ENCODE peak calls at places on chromosome 22, in nine cellular contexts. A is neural progenitor cell, N is trophoblast cell, B is OCI-LY7, E is HAP-1, R is Caco-2, P is BE2C, X is heart left ventricle, Q is kidney. J is an unnamed sample. For H3K9me3, the result is how much of the 10 kb centered on the place peaks cover.

GRCh38 chr22:46443850-46444389 is 93.5 kb downstream of the CELSR1 start:
- DNase-seq in A (peak), N (no peak), B (no peak), E (peak), R (no peak), P (no peak), X (no peak), Q (no peak), J (no peak)

GRCh38 chr22:37483594-37484114 is 2.5 kb downstream of the MFNG start:
- DNase-seq in A (no peak), N (no peak), B (no peak), E (no peak), R (no peak), P (no peak), X (no peak), Q (no peak), J (no peak)

GRCh38 chr22:37173709-37174108 is 14.3 kb downstream of the C1QTNF6 start:
- DNase-seq in A (no peak), N (peak), B (no peak), E (no peak), R (peak), P (no peak), X (peak), Q (no peak), J (no peak)

GRCh38 chr22:21826204-21826603 is 41.2 kb downstream of the MAPK1 start:
- DNase-seq in A (no peak), N (no peak), B (no peak), E (no peak), R (no peak), P (no peak), X (no peak), Q (no peak), J (no peak)

GRCh38 chr22:27984001-27984695 is 65.1 kb upstream of the PITPNB start:
- DNase-seq in A (no peak), N (no peak), B (no peak), E (no peak), R (no peak), P (no peak), X (no peak), Q (no peak), J (no peak)

GRCh38 chr22:43275545-43275981 is 67.6 kb downstream of the SCUBE1 start:
- DNase-seq in A (peak), N (peak), B (no peak), E (no peak), R (no peak), P (no peak), X (no peak), Q (no peak), J (no peak)

GRCh38 chr22:37741312-37741795 is 44.5 kb downstream of the TRIOBP start:
- DNase-seq in A (peak), N (peak), B (no peak), E (no peak), R (peak), P (peak), X (peak), Q (peak), J (peak)

GRCh38 chr22:41446057-41446501 is 522 bp downstream of the TOB2 start:
- DNase-seq in A (peak), N (no peak), B (no peak), E (no peak), R (no peak), P (peak), X (no peak), Q (peak), J (no peak)

GRCh38 chr22:50733521-50734342 is 4.3 kb upstream of the ACR start:
- DNase-seq in A (peak), N (no peak), B (no peak), E (no peak), R (peak), P (peak), X (no peak), Q (peak), J (no peak)

GRCh38 chr22:17910561-17911311 is 113.6 kb downstream of the MICAL3 start:
- DNase-seq in A (peak), N (peak), B (no peak), E (no peak), R (no peak), P (peak), X (peak), Q (peak), J (no peak)

GRCh38 chr22:32987081-32987631 is 71.0 kb downstream of the SYN3 start:
- DNase-seq in A (peak), N (peak), B (no peak), E (peak), R (no peak), P (no peak), X (no peak), Q (no peak), J (no peak)

GRCh38 chr22:41619979-41620645 is 731 bp downstream of the DESI1 start:
- DNase-seq in A (peak), N (peak), B (peak), E (peak), R (peak), P (peak), X (peak), Q (peak), J (peak)

GRCh38 chr22:43277987-43278601 is 65.1 kb downstream of the SCUBE1 start:
- DNase-seq in A (no peak), N (no peak), B (no peak), E (no peak), R (no peak), P (no peak), X (no peak), Q (no peak), J (peak)

GRCh38 chr22:23539135-23539838 is 40.8 kb downstream of the IGLL1 start:
- DNase-seq in A (peak), N (peak), B (peak), E (peak), R (peak), P (peak), X (peak), Q (peak), J (peak)

GRCh38 chr22:37681556-37682049 is 4.5 kb upstream of the NOL12 start:
- DNase-seq in A (peak), N (peak), B (peak), E (peak), R (peak), P (peak), X (peak), Q (peak), J (peak)

GRCh38 chr22:37276771-37277170 is 5.5 kb upstream of the CYTH4 start:
- DNase-seq in A (no peak), N (no peak), B (no peak), E (no peak), R (no peak), P (no peak), X (peak), Q (peak), J (no peak)

GRCh38 chr22:44211946-44212930 is 31.5 kb downstream of the PARVG start:
- DNase-seq in A (no peak), N (no peak), B (no peak), E (no peak), R (no peak), P (no peak), X (no peak), Q (no peak), J (no peak)

GRCh38 chr22:43039800-43040199 is 24.9 kb upstream of the PACSIN2 start:
- DNase-seq in A (no peak), N (peak), B (no peak), E (no peak), R (no peak), P (no peak), X (no peak), Q (no peak), J (no peak)

GRCh38 chr22:42714768-42715430 is 5.8 kb downstream of the A4GALT start:
- DNase-seq in A (no peak), N (peak), B (no peak), E (no peak), R (no peak), P (no peak), X (no peak), Q (no peak), J (no peak)

GRCh38 chr22:28442951-28443876 is 236.4 kb downstream of the TTC28 start:
- DNase-seq in A (peak), N (no peak), B (peak), E (peak), R (peak), P (peak), X (peak), Q (peak), J (peak)

GRCh38 chr22:40190501-40190900 is 12.8 kb downstream of the TNRC6B start:
- DNase-seq in A (no peak), N (no peak), B (no peak), E (no peak), R (no peak), P (peak), X (no peak), Q (no peak), J (peak)

GRCh38 chr22:40050258-40050657 is 55.5 kb downstream of the FAM83F start:
- DNase-seq in A (no peak), N (no peak), B (peak), E (no peak), R (no peak), P (no peak), X (no peak), Q (no peak), J (no peak)

GRCh38 chr22:41813726-41814410 is 13.4 kb downstream of the CCDC134 start:
- DNase-seq in A (no peak), N (no peak), B (no peak), E (no peak), R (no peak), P (no peak), X (no peak), Q (no peak), J (no peak)

GRCh38 chr22:46712288-46712687 is 25.8 kb downstream of the CERK start:
- DNase-seq in A (no peak), N (no peak), B (no peak), E (no peak), R (no peak), P (no peak), X (no peak), Q (no peak), J (no peak)

GRCh38 chr22:24901448-24901847 is 45.0 kb downstream of the LHFPL7 start:
- DNase-seq in A (no peak), N (no peak), B (no peak), E (no peak), R (no peak), P (no peak), X (no peak), Q (no peak), J (peak)

GRCh38 chr22:43106302-43106701 is 4.2 kb upstream of the BIK start:
- DNase-seq in A (peak), N (no peak), B (no peak), E (no peak), R (no peak), P (no peak), X (no peak), Q (no peak), J (no peak)

GRCh38 chr22:42074153-42074750 is at the start of gene PHETA2:
- DNase-seq in A (peak), N (peak), B (no peak), E (no peak), R (peak), P (no peak), X (peak), Q (peak), J (peak)

GRCh38 chr22:20787223-20787622 is 13.3 kb downstream of the SERPIND1 start:
- DNase-seq in A (no peak), N (no peak), B (no peak), E (no peak), R (no peak), P (no peak), X (no peak), Q (no peak), J (no peak)

GRCh38 chr22:32870474-32870873 is 69.0 kb downstream of the TIMP3 start:
- DNase-seq in A (no peak), N (no peak), B (no peak), E (no peak), R (no peak), P (no peak), X (no peak), Q (no peak), J (no peak)

GRCh38 chr22:24140357-24140756 is 40.9 kb upstream of the SUSD2 start:
- DNase-seq in A (no peak), N (no peak), B (no peak), E (no peak), R (no peak), P (no peak), X (no peak), Q (no peak), J (no peak)

GRCh38 chr22:27802389-27803079 is 978 bp upstream of the MN1 start:
- DNase-seq in A (no peak), N (no peak), B (no peak), E (no peak), R (no peak), P (no peak), X (peak), Q (peak), J (no peak)

GRCh38 chr22:37746366-37747089 is 49.7 kb downstream of the TRIOBP start:
- DNase-seq in A (peak), N (no peak), B (peak), E (peak), R (no peak), P (no peak), X (no peak), Q (no peak), J (peak)

GRCh38 chr22:43706558-43707328 is 105.4 kb downstream of the EFCAB6 start:
- DNase-seq in A (no peak), N (no peak), B (no peak), E (no peak), R (no peak), P (no peak), X (no peak), Q (no peak), J (no peak)

GRCh38 chr22:42039271-42039670 is 31.3 kb downstream of the NAGA start:
- DNase-seq in A (no peak), N (peak), B (no peak), E (no peak), R (no peak), P (no peak), X (no peak), Q (no peak), J (no peak)

GRCh38 chr22:42561856-42562255 is 8.1 kb downstream of the SERHL2 start:
- DNase-seq in A (no peak), N (no peak), B (no peak), E (no peak), R (no peak), P (no peak), X (no peak), Q (no peak), J (no peak)

GRCh38 chr22:28703436-28703835 is 23.8 kb upstream of the TTC28 start:
- DNase-seq in A (no peak), N (no peak), B (no peak), E (no peak), R (no peak), P (no peak), X (no peak), Q (no peak), J (no peak)

GRCh38 chr22:24112188-24112587 is 69.1 kb upstream of the SUSD2 start:
- DNase-seq in A (no peak), N (peak), B (no peak), E (no peak), R (no peak), P (no peak), X (no peak), Q (no peak), J (no peak)

GRCh38 chr22:42217019-42217751 is 53.3 kb downstream of the TCF20 start:
- DNase-seq in A (no peak), N (no peak), B (no peak), E (no peak), R (no peak), P (no peak), X (no peak), Q (no peak), J (no peak)

GRCh38 chr22:20653795-20654342 is 120.0 kb upstream of the SERPIND1 start:
- DNase-seq in A (no peak), N (no peak), B (no peak), E (no peak), R (no peak), P (no peak), X (no peak), Q (no peak), J (no peak)

GRCh38 chr22:35648066-35649025 is at the start of gene APOL6:
- DNase-seq in A (peak), N (peak), B (peak), E (no peak), R (no peak), P (no peak), X (no peak), Q (no peak), J (peak)

GRCh38 chr22:35645646-35646045 is 2.6 kb upstream of the APOL6 start:
- DNase-seq in A (no peak), N (no peak), B (no peak), E (no peak), R (no peak), P (no peak), X (no peak), Q (no peak), J (no peak)

GRCh38 chr22:35649026-35649553 is 844 bp downstream of the APOL6 start:
- DNase-seq in A (no peak), N (no peak), B (peak), E (no peak), R (no peak), P (no peak), X (no peak), Q (no peak), J (peak)

GRCh38 chr22:35651085-35651484 is 2.8 kb downstream of the APOL6 start:
- DNase-seq in A (no peak), N (no peak), B (no peak), E (no peak), R (no peak), P (no peak), X (no peak), Q (no peak), J (no peak)

GRCh38 chr22:35649636-35650250 is 1.5 kb downstream of the APOL6 start:
- DNase-seq in A (no peak), N (no peak), B (peak), E (no peak), R (no peak), P (no peak), X (no peak), Q (no peak), J (peak)
- H3K4me3 ChIP-seq in A (no peak), N (no peak), B (peak), E (no peak), R (no peak), P (no peak), X (peak), Q (peak), J (peak)

GRCh38 chr22:49396817-49397216 is 430.9 kb downstream of the BRD1 start:
- DNase-seq in A (no peak), N (no peak), B (no peak), E (no peak), R (no peak), P (no peak), X (no peak), Q (no peak), J (no peak)
- H3K9me3 ChIP-seq in A (under half), N (under half), B (under half), E (under half), R (under half), P (under half), X (under half), Q (under half), J (under half)

GRCh38 chr22:38941488-38941987 is 15.9 kb upstream of the APOBEC3A start:
- DNase-seq in A (peak), N (peak), B (no peak), E (no peak), R (no peak), P (no peak), X (no peak), Q (peak), J (no peak)
- H3K4me3 ChIP-seq in A (no peak), N (no peak), B (no peak), E (no peak), R (no peak), P (no peak), X (no peak), Q (no peak), J (no peak)

DNA sequence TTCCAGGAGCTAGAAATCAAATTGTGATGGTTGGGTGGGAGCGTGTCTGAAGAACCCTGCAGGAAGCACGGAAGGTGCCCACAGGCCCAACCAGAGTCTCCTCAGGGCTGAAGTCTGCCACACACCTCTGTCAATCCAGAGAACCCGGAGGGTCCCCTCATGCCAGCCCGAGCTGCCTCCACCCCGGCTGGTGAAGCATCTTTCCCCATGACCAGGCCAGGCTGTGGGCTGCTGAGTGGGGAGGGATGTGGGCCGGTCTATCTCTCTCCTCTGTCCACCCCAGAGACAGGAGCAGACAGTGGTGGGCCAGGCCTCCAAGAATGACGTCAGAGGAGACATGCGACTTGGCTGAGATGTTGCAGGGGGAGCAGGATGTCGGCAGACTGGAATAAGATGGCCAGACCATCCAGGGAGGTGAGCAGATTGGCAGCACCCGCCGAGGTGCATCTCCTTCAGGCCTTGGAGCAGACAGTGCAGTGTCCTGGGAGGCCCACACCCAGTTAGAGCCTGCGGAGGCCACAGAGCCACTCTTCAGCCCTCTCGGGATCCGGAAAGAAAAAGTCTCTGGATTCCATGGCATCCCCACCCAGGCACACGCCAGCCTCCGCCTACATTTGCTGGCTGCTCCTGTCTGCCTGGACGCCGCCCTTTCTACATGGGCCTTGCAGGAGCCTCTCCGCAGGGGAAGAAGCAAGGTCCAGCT is 1524.9 kb downstream of the BRD1 start:
- DNase-seq in A (no peak), N (no peak), B (no peak), E (no peak), R (no peak), P (no peak), X (peak), Q (no peak), J (no peak)
- H3K9me3 ChIP-seq in A (under half), N (under half), B (under half), E (under half), R (under half), P (under half), X (under half), Q (under half), J (under half)

GRCh38 chr22:30801695-30802094 is 107.0 kb downstream of the OSBP2 start:
- DNase-seq in A (no peak), N (no peak), B (no peak), E (no peak), R (no peak), P (no peak), X (no peak), Q (peak), J (no peak)
- H3K4me3 ChIP-seq in A (no peak), N (no peak), B (no peak), E (no peak), R (no peak), P (no peak), X (no peak), Q (no peak), J (no peak)

GRCh38 chr22:30985561-30986208 is 16.6 kb downstream of the TUG1 start:
- DNase-seq in A (no peak), N (no peak), B (no peak), E (no peak), R (no peak), P (no peak), X (no peak), Q (no peak), J (no peak)
- H3K9me3 ChIP-seq in A (under half), N (under half), B (under half), E (under half), R (under half), P (under half), X (under half), Q (under half), J (under half)

GRCh38 chr22:45328822-45329535 is 19.2 kb downstream of the FAM118A start:
- DNase-seq in A (no peak), N (no peak), B (no peak), E (no peak), R (no peak), P (peak), X (no peak), Q (no peak), J (no peak)
- H3K4me3 ChIP-seq in A (no peak), N (no peak), B (no peak), E (no peak), R (no peak), P (no peak), X (no peak), Q (no peak), J (no peak)

DNA sequence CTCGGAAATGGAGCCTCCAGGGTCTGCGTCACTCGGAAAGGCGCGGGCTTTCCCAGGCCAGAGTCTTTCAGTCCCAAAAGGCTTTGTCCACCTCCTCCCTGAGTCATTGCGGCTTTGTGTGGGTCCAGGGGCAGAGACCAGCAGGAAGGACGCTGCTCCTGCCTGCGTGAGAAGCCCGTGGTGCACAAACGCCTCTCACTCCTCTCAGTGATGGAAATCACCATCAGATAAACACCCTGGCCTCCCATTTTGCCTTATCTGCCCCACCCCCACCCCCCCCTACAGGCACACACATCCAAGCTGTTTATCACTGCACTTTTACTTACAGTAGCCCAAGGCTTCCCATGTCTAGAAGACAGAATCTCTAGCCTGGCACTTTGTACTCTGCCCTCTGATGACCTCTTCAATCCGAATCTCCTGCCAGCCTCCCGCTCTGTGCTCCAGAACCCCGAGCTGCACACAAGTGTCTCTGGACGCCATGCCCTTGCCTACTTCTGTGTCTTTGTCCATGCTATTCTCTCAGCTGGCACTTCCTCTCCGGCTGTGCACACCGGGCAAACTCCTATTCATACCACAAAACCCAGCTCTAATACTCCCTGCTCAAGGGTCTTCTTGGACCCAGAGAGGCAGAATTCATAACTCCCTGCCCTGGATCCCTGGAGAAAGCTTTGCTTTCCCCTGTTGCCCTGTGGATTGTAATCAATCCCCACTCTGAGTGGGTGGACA is 954.6 kb downstream of the TBC1D22A start:
- DNase-seq in A (no peak), N (no peak), B (no peak), E (no peak), R (no peak), P (no peak), X (no peak), Q (no peak), J (no peak)
- H3K9me3 ChIP-seq in A (under half), N (under half), B (under half), E (under half), R (under half), P (under half), X (under half), Q (under half), J (under half)

J was measured in small intestine.